ENCODE peak calls at places on chromosomes 3 and 15, in five cellular contexts. D, L, Q, R and P are unnamed samples. For H3K27me3 and H3K79me2, the result is how much of the 10 kb centered on the place peaks cover.

GRCh38 chr15:78621810-78622402 is 1.1 kb upstream of the CHRNA3 start:
- DNase-seq in D (no peak), L (no peak), Q (no peak), R (no peak), P (no peak)

GRCh38 chr3:184350618-184351017 is 10.8 kb downstream of the CLCN2 start:
- DNase-seq in D (no peak), L (no peak), Q (no peak), R (no peak), P (no peak)

GRCh38 chr15:70170096-70170699 is 72.5 kb upstream of the TLE3 start:
- DNase-seq in D (no peak), L (no peak), Q (no peak), R (no peak), P (no peak)

GRCh38 chr15:99141943-99142342 is 37.1 kb downstream of the SYNM start:
- DNase-seq in D (no peak), L (no peak), Q (no peak), R (no peak), P (no peak)

GRCh38 chr3:167837430-167837829 is 101.9 kb downstream of the SERPINI1 start:
- DNase-seq in D (no peak), L (no peak), Q (no peak), R (no peak), P (peak)

GRCh38 chr3:25830373-25831305 is 40.7 kb downstream of the OXSM start:
- DNase-seq in D (no peak), L (peak), Q (no peak), R (peak), P (no peak)

GRCh38 chr15:93179072-93179471 is 90.1 kb upstream of the RGMA start:
- DNase-seq in D (no peak), L (no peak), Q (peak), R (peak), P (no peak)

GRCh38 chr15:98927057-98927456 is 80.5 kb downstream of the PGPEP1L start:
- DNase-seq in D (no peak), L (no peak), Q (no peak), R (no peak), P (no peak)

GRCh38 chr15:89197503-89197971 is 23.8 kb downstream of the RLBP1 start:
- DNase-seq in D (peak), L (peak), Q (no peak), R (peak), P (peak)

GRCh38 chr15:47715402-47715801 is 1.9 kb upstream of the SEMA6D start:
- DNase-seq in D (no peak), L (no peak), Q (no peak), R (no peak), P (no peak)

GRCh38 chr15:47719730-47720129 is 2.4 kb downstream of the SEMA6D start:
- DNase-seq in D (no peak), L (no peak), Q (no peak), R (no peak), P (peak)

GRCh38 chr15:47718474-47719440 is 1.5 kb downstream of the SEMA6D start:
- DNase-seq in D (no peak), L (peak), Q (peak), R (peak), P (peak)

GRCh38 chr15:47717036-47717611 is at the start of gene SEMA6D:
- DNase-seq in D (no peak), L (peak), Q (peak), R (peak), P (peak)

GRCh38 chr15:47715856-47716445 is 1.4 kb upstream of the SEMA6D start:
- DNase-seq in D (no peak), L (peak), Q (peak), R (no peak), P (no peak)
- H3K27me3 ChIP-seq in D (under half), L (under half), Q (under half), R (under half), P (under half)

DNA sequence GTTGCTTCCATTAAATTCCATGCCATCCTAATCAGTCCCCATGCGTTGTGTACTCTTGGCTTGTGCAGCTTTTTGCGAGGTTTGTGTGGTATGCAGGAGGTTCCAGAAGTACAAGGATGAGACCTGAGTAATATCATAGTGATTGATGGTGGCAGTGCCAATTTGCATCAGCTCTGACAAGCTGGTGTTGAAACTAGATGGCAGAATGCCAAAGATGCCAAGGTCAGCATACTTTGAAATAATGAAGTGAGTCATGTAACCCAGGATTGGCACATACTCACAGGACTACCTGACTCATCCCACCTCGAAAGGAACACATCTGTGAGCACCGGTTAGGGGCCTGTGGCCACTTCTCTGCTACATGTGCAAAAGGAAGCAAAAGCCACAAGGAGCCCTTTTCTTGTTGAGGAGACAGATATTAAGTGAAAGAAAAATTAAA is 14.3 kb downstream of the KAT2B start:
- DNase-seq in D (peak), L (no peak), Q (peak), R (peak), P (peak)
- TF ChIP-seq EZH2phosphoT487 in D (no peak), L (no peak), Q (no peak), R (no peak), P (no peak)

GRCh38 chr3:129892486-129892856 is 1.0 kb downstream of the TMCC1 start:
- DNase-seq in D (no peak), L (no peak), Q (no peak), R (no peak), P (no peak)
- H3K79me2 ChIP-seq in D (under half), L (half or more), Q (under half), R (half or more), P (half or more)

DNA sequence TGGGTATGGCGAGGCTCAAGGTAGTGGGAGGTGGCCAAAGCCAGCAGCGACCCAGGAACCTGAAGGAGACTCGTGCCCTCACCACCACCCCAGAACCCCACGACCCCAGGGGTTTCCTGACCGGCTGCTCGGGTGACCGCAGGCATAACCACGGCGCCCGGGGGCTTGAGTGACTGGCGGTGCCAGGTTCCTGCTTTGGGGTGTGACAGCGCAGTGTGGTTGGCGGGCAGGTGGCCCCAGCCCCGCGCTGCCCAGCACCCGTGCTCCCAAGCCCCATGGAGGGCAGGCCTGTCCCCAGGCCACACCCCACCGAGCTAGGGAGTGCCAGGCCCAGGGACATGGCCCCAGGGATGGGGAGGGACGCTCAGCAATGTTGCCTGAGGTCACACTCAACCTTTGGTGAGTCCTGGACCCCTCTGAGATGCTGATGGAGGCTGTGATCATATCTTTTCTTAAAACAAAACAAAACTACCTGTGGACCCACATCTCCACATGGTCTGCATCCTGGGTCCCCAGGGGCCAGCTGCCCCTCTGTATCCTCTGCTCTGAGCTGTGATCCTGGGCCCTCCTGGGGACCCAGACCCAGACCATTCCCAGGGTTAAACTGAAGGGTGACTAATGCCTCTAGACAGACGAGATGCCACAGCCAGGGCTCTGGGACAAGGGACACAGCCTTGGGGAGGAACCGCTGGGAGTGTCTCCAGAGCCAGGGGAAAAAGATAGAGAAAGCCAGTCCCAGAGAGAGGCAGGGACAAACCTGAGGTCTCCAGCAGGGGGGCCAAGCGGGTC is 13.0 kb downstream of the DNAJB8 start:
- DNase-seq in D (no peak), L (no peak), Q (no peak), R (no peak), P (no peak)
- H3K27me3 ChIP-seq in D (under half), L (under half), Q (under half), R (under half), P (under half)

DNA sequence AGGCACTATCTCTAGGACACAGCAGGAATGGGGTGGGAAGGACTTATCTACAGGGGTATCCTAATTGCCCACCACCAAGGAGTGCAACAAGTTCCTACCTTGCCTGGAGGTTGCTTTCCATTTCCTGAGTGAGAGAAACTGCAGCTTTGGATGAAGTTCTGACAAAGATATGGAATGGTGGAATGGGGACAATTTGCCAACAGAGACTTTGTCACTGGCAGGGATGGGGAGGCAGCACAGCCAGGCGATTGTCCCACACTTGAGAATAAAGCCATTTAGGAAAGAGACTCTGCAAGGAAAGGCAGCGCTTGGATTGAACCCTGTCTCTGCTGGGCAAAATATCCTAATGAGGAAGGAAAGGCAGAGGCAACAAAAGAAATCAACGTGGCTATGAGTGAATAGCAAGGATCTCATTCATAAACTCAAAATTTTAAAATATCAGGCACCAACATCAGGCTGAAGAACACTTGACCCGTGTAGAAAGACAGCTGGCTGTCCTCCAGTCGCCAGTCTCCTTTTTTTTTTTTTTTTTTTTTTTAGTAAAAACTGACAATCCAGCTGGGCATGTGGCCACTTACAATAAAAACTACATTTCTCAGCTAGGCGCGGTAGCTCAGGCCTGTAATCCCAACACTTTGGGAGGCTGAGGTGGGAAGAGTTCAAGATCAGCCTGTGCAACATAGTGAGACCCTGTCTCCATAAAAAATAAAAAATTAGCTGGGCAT is 31.6 kb upstream of the PDE8A start:
- DNase-seq in D (no peak), L (no peak), Q (peak), R (no peak), P (no peak)
- TF ChIP-seq EZH2phosphoT487 in D (no peak), L (no peak), Q (no peak), R (no peak), P (no peak)

DNA sequence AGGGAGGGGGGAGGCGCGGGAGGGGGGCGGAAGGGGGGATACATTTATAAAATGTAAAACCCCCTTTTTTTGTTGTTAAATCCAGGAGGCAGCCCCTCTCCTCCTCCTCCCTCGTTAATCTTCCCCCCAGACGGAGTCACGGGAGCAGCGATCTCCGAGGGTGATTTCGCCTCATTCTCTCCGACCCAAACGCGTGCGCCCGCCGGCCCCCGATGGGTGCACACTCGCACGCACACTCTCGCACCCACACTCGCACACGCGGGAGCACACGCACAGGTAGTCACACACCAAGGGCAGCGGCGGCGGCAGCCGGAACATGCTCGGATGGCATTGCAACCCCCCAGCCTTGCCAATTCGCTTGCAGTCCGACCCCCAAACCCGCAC is 498 bp downstream of the ANP32A start:
- DNase-seq in D (no peak), L (peak), Q (peak), R (peak), P (peak)
- H3K79me2 ChIP-seq in D (half or more), L (half or more), Q (half or more), R (half or more), P (half or more)